ENCODE peak calls at places on chromosomes 6 and 20, in eight cellular contexts. H is effector CD4-positive, alpha-beta T cell; M is hippocampal formation; J is left lung; Z is Calu3; Y is HT-29; K is iris pigment epithelial cell; R is NCI-H460. Q is an unnamed sample.

GRCh38 chr20:57695012-57695411 is 14.8 kb downstream of the PMEPA1 start:
- DNase-seq in H (no peak), M (no peak), J (peak; percentile 86), Z (peak; percentile 97), Y (peak; percentile 97), K (peak; percentile 28), R (no peak), Q (peak; percentile 32)

GRCh38 chr6:2524090-2524489 is 226.6 kb downstream of the MYLK4 start:
- DNase-seq in H (no peak), M (no peak), J (no peak), Z (no peak), Y (peak; percentile 25), K (peak; percentile 33), R (no peak), Q (no peak)

GRCh38 chr6:50145125-50145524 is 95.4 kb upstream of the DEFB112 start:
- DNase-seq in H (no peak), M (no peak), J (no peak), Z (peak; percentile 7), Y (peak; percentile 33), K (peak; percentile 4), R (peak; percentile 11), Q (no peak)

GRCh38 chr6:90249458-90249857 is 47.2 kb downstream of the BACH2 start:
- DNase-seq in H (no peak), M (no peak), J (no peak), Z (no peak), Y (no peak), K (no peak), R (no peak), Q (no peak)

GRCh38 chr20:5156670-5157448 is 30.1 kb downstream of the CDS2 start:
- DNase-seq in H (no peak), M (no peak), J (no peak), Z (no peak), Y (no peak), K (peak; percentile 43), R (no peak), Q (no peak)

GRCh38 chr6:26491604-26492003 is 8.5 kb upstream of the BTN1A1 start:
- DNase-seq in H (no peak), M (no peak), J (no peak), Z (no peak), Y (no peak), K (no peak), R (no peak), Q (no peak)

GRCh38 chr6:33249732-33250625 is 21.7 kb downstream of the VPS52 start:
- DNase-seq in H (no peak), M (no peak), J (no peak), Z (no peak), Y (no peak), K (peak; percentile 91), R (no peak), Q (no peak)

GRCh38 chr6:52595000-52595795 is 18.3 kb upstream of the TRAM2 start:
- DNase-seq in H (no peak), M (no peak), J (no peak), Z (no peak), Y (no peak), K (peak; percentile 95), R (peak; percentile 30), Q (no peak)

GRCh38 chr20:36919715-36920333 is 31.7 kb downstream of the SAMHD1 start:
- DNase-seq in H (peak; percentile 33), M (no peak), J (no peak), Z (peak; percentile 64), Y (peak; percentile 86), K (peak; percentile 73), R (peak; percentile 60), Q (peak; percentile 36)

GRCh38 chr6:82781805-82782204 is 283.8 kb downstream of the UBE3D start:
- DNase-seq in H (no peak), M (no peak), J (no peak), Z (no peak), Y (no peak), K (no peak), R (no peak), Q (no peak)

GRCh38 chr20:40632346-40632976 is 56.6 kb downstream of the MAFB start:
- DNase-seq in H (no peak), M (no peak), J (no peak), Z (no peak), Y (no peak), K (no peak), R (no peak), Q (no peak)